ENCODE peak calls at places on chromosomes 5 and 9, in six cellular contexts. D is HCT116, U is trophoblast cell, Z is PC-3, K is neural progenitor cell, M is SK-N-SH. F is an unnamed sample.
A peak's percentile ranks its signal among the peaks of the same experiment; 100 is the strongest.

GRCh38 chr9:121684381-121685145 is 33.1 kb downstream of the DAB2IP start:
- DNase-seq in D (no peak), U (no peak), Z (peak; percentile 37), K (peak; percentile 73), M (peak; percentile 72), F (peak; percentile 94)

GRCh38 chr5:31854625-31855526 is 215.9 kb downstream of the PDZD2 start:
- DNase-seq in D (no peak), U (peak; percentile 91), Z (peak; percentile 79), K (peak; percentile 83), M (peak; percentile 72), F (peak; percentile 90)

GRCh38 chr5:138068742-138069375 is 15.0 kb upstream of the WNT8A start:
- DNase-seq in D (peak; percentile 74), U (peak; percentile 91), Z (peak; percentile 81), K (peak; percentile 54), M (peak; percentile 83), F (peak; percentile 94)

GRCh38 chr5:138975098-138975847 is 100.1 kb upstream of the LRRTM2 start:
- DNase-seq in D (no peak), U (no peak), Z (no peak), K (no peak), M (no peak), F (peak; percentile 24)

GRCh38 chr9:84773023-84773422 is 103.5 kb downstream of the NTRK2 start:
- DNase-seq in D (no peak), U (no peak), Z (no peak), K (no peak), M (no peak), F (no peak)

GRCh38 chr5:133245191-133246052 is 193.6 kb downstream of the HSPA4 start:
- DNase-seq in D (peak; percentile 93), U (peak; percentile 83), Z (peak; percentile 94), K (no peak), M (no peak), F (no peak)

GRCh38 chr5:58507715-58508114 is 16.5 kb downstream of the GAPT start:
- DNase-seq in D (no peak), U (no peak), Z (no peak), K (no peak), M (no peak), F (no peak)

GRCh38 chr5:160287378-160288051 is 24.8 kb downstream of the CCNJL start:
- DNase-seq in D (no peak), U (no peak), Z (no peak), K (peak; percentile 96), M (peak; percentile 85), F (peak; percentile 93)

GRCh38 chr5:65654713-65655112 is 29.9 kb downstream of the SHLD3 start:
- DNase-seq in D (no peak), U (no peak), Z (no peak), K (no peak), M (no peak), F (no peak)

GRCh38 chr5:133749331-133749985 is 137.1 kb upstream of the FSTL4 start:
- DNase-seq in D (no peak), U (no peak), Z (no peak), K (no peak), M (no peak), F (peak; percentile 27)

GRCh38 chr5:14917719-14918118 is 46.1 kb upstream of the ANKH start:
- DNase-seq in D (no peak), U (no peak), Z (peak; percentile 64), K (no peak), M (peak; percentile 44), F (no peak)

GRCh38 chr9:111431684-111432083 is 52.5 kb downstream of the ECPAS start:
- DNase-seq in D (no peak), U (no peak), Z (no peak), K (no peak), M (no peak), F (no peak)

GRCh38 chr5:9954869-9955268 is 294.8 kb downstream of the ATPSCKMT start:
- DNase-seq in D (no peak), U (no peak), Z (no peak), K (no peak), M (peak; percentile 65), F (no peak)

GRCh38 chr5:15013654-15014463 is 142.3 kb upstream of the ANKH start:
- DNase-seq in D (peak; percentile 58), U (no peak), Z (peak; percentile 93), K (peak; percentile 69), M (peak; percentile 62), F (no peak)

GRCh38 chr9:93955356-93956182 is 414 bp upstream of the BARX1 start:
- DNase-seq in D (no peak), U (no peak), Z (no peak), K (peak; percentile 82), M (peak; percentile 58), F (peak; percentile 89)

GRCh38 chr5:79407591-79407990 is 106.3 kb downstream of the HOMER1 start:
- DNase-seq in D (no peak), U (no peak), Z (no peak), K (no peak), M (no peak), F (no peak)

GRCh38 chr5:157186309-157187045 is 5.8 kb downstream of the ITK start:
- DNase-seq in D (no peak), U (no peak), Z (no peak), K (no peak), M (no peak), F (no peak)

GRCh38 chr5:93022770-93023169 is 558.2 kb downstream of the NR2F1-AS1 start:
- DNase-seq in D (no peak), U (no peak), Z (peak; percentile 46), K (no peak), M (no peak), F (no peak)

GRCh38 chr5:109987355-109987754 is 297.6 kb downstream of the MAN2A1 start:
- DNase-seq in D (no peak), U (peak; percentile 13), Z (no peak), K (no peak), M (no peak), F (no peak)

GRCh38 chr5:147168578-147169327 is 66.1 kb upstream of the STK32A start:
- DNase-seq in D (no peak), U (no peak), Z (no peak), K (no peak), M (no peak), F (peak; percentile 53)

GRCh38 chr9:88085481-88085880 is 52.8 kb downstream of the SPATA31C2 start:
- DNase-seq in D (no peak), U (no peak), Z (no peak), K (no peak), M (no peak), F (no peak)

GRCh38 chr5:65482727-65483473 is 1.2 kb upstream of the ADAMTS6 start:
- DNase-seq in D (no peak), U (peak; percentile 25), Z (peak; percentile 32), K (peak; percentile 32), M (peak; percentile 40), F (peak; percentile 72)

GRCh38 chr9:126017758-126018157 is 270.6 kb downstream of the PBX3 start:
- DNase-seq in D (no peak), U (no peak), Z (no peak), K (no peak), M (no peak), F (no peak)

GRCh38 chr9:107285292-107285691 is 2.2 kb downstream of the RAD23B start:
- DNase-seq in D (no peak), U (no peak), Z (no peak), K (no peak), M (no peak), F (no peak)

GRCh38 chr9:107283621-107284616 is 840 bp downstream of the RAD23B start:
- DNase-seq in D (peak; percentile 51), U (peak; percentile 77), Z (peak; percentile 77), K (peak; percentile 92), M (no peak), F (peak; percentile 92)

GRCh38 chr9:107286057-107286456 is 3.0 kb downstream of the RAD23B start:
- DNase-seq in D (no peak), U (no peak), Z (peak; percentile 52), K (no peak), M (no peak), F (no peak)

GRCh38 chr9:107282759-107283620 is at the start of gene RAD23B:
- DNase-seq in D (peak; percentile 94), U (peak; percentile 99), Z (peak; percentile 96), K (peak; percentile 99), M (peak; percentile 98), F (peak; percentile 99)

DNA sequence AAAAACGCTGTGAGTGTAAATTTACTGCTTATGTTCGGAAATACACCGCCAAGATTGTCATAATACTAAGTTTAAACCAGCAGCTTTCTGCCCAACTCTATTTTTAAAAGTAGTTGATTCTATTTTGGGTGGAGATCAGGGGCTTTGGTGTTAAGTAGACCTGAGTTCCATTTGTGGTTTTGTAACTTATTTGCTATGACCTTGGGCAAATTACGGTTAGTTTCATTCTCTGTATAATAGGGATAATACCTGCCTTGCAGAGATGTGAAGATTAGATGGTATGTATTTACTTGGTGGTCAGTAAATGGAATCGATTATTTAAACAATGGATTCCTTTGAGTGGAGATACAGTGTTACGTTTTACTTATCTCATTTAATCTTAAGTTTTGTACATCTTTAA is 1.6 kb downstream of the RAD23B start:
- DNase-seq in D (no peak), U (no peak), Z (no peak), K (no peak), M (no peak), F (no peak)
- H3K9ac ChIP-seq in D (peak overlapping the region; percentile 98), U (peak overlapping the region; percentile 96), Z (peak overlapping the region; percentile 99), K (peak overlapping the region; percentile 82), M (peak overlapping the region; percentile 97), F (peak overlapping the region; percentile 93)

DNA sequence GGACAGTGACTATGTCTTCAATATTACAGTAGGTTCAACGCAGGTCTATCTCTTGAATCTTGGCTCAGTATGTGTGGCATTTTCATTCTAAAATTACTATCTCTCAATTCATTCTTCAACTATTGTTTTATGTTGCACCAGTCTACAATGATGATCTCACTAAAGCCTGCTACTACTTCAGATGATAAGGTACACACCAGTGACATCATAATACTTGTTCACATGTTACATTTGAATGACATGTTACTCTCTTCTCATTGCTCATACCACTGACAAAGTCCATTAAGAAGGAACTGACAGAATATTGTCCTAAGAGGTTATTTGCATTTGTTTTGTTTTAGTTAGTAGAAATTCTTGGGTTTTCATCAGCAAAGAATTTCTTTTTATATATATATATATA is 165.2 kb upstream of the ST8SIA4 start:
- DNase-seq in D (no peak), U (no peak), Z (no peak), K (no peak), M (no peak), F (no peak)
- H3K9ac ChIP-seq in D (no peak overlapping the region), U (no peak overlapping the region), Z (no peak overlapping the region), K (no peak overlapping the region), M (no peak overlapping the region), F (no peak overlapping the region)

DNA sequence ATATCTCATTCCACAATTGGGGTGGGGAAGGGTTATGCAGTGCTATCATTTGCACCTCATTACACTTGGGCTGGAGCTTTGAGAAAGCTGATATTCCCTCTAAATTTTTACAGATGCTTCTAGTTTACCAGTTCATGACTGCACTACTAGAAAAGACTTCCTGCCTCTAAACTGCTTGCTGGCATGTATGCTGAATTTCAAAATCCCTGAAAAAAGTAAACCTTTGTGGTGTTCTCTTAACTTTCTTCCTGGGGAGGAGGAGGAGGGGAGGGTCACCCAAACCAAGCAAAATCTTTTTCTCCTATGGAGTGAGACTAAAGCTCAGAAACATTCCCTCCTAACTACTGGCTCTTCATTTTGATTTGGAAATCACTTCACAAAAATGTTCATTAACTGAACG is 45.1 kb downstream of the BNC2 start:
- DNase-seq in D (no peak), U (no peak), Z (no peak), K (no peak), M (no peak), F (no peak)
- H3K9ac ChIP-seq in D (no peak overlapping the region), U (no peak overlapping the region), Z (no peak overlapping the region), K (no peak overlapping the region), M (peak overlapping the region; percentile 2), F (no peak overlapping the region)

DNA sequence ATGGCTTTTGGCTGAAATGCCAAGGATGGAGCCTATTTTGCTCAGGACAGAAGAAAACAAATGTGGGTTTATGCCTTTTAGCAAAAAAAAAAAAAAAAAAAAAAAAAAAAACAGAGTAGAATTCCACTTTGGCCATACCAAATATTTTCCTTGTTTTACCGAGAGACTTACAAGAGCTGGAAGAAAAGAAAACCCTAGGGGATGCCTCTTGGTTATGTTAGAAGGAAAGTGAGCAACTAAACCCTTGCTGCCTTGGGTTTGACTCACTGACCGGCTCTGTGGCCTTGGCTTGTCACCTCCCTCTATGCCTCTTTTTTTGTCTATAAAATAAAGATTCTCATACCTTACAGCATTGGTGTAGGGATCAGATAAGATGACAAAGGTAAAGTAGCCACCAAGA is 69.6 kb upstream of the ABCA1 start:
- DNase-seq in D (no peak), U (no peak), Z (no peak), K (no peak), M (no peak), F (no peak)
- H3K9ac ChIP-seq in D (no peak overlapping the region), U (no peak overlapping the region), Z (no peak overlapping the region), K (no peak overlapping the region), M (no peak overlapping the region), F (no peak overlapping the region)

F was measured in endodermal cell.